ENCODE peak calls at places on chromosomes 6 and 20, in nine cellular contexts. A is naive B cell, J is mesendoderm, H is substantia nigra, D is HTR-8/SVneo, T is NCI-H1092 treated with DMSO at 0.1 percent for 48 hours, G is HCT116, W is HS-27A, Q is WTC11. R is an unnamed sample.

GRCh38 chr6:99819853-99820252 is 174.2 kb downstream of the MCHR2 start:
- DNase-seq in A (no peak), J (no peak), H (no peak), D (no peak), T (no peak), G (no peak), W (no peak), Q (no peak), R (no peak)

GRCh38 chr6:156013155-156013554 is 557.5 kb upstream of the NOX3 start:
- DNase-seq in A (peak; percentile 31), J (no peak), H (no peak), D (no peak), T (no peak), G (no peak), W (no peak), Q (no peak), R (no peak)

GRCh38 chr6:85920782-85921181 is 278.1 kb upstream of the SYNCRIP start:
- DNase-seq in A (no peak), J (peak; percentile 81), H (no peak), D (no peak), T (peak; percentile 29), G (no peak), W (no peak), Q (no peak), R (no peak)

GRCh38 chr6:137968901-137969300 is 101.8 kb downstream of the TNFAIP3 start:
- DNase-seq in A (no peak), J (peak; percentile 11), H (no peak), D (no peak), T (no peak), G (no peak), W (no peak), Q (no peak), R (no peak)

GRCh38 chr20:17620371-17621228 is 50.7 kb downstream of the DSTN start:
- DNase-seq in A (no peak), J (no peak), H (no peak), D (no peak), T (no peak), G (no peak), W (no peak), Q (peak; percentile 8), R (peak; percentile 6)

GRCh38 chr6:97456070-97456469 is 173.1 kb upstream of the MMS22L start:
- DNase-seq in A (no peak), J (peak; percentile 7), H (no peak), D (no peak), T (no peak), G (no peak), W (no peak), Q (peak; percentile 18), R (no peak)

GRCh38 chr6:7912736-7913517 is 2.3 kb upstream of the TXNDC5 start:
- DNase-seq in A (no peak), J (no peak), H (no peak), D (no peak), T (no peak), G (no peak), W (no peak), Q (no peak), R (no peak)

GRCh38 chr6:34043371-34043770 is 102.5 kb downstream of the GRM4 start:
- DNase-seq in A (no peak), J (no peak), H (no peak), D (no peak), T (no peak), G (no peak), W (no peak), Q (no peak), R (no peak)

GRCh38 chr20:36298795-36299339 is 7.3 kb upstream of the DLGAP4 start:
- DNase-seq in A (no peak), J (no peak), H (no peak), D (no peak), T (no peak), G (no peak), W (no peak), Q (no peak), R (no peak)

GRCh38 chr6:53033764-53034163 is 31.4 kb upstream of the FBXO9 start:
- DNase-seq in A (no peak), J (no peak), H (no peak), D (no peak), T (no peak), G (no peak), W (no peak), Q (no peak), R (no peak)

GRCh38 chr20:37296371-37296770 is 6.9 kb downstream of the MANBAL start:
- DNase-seq in A (no peak), J (no peak), H (no peak), D (no peak), T (no peak), G (no peak), W (no peak), Q (no peak), R (no peak)

GRCh38 chr6:8904754-8905153 is 469.4 kb upstream of the SLC35B3 start:
- DNase-seq in A (no peak), J (peak; percentile 58), H (no peak), D (no peak), T (no peak), G (no peak), W (no peak), Q (peak; percentile 42), R (no peak)

GRCh38 chr20:52031206-52031573 is 160.4 kb downstream of the ZFP64 start:
- DNase-seq in A (no peak), J (no peak), H (no peak), D (peak; percentile 59), T (no peak), G (no peak), W (no peak), Q (no peak), R (no peak)

GRCh38 chr20:38870733-38871559 is 55.3 kb upstream of the FAM83D start:
- DNase-seq in A (no peak), J (peak; percentile 56), H (no peak), D (no peak), T (no peak), G (peak; percentile 52), W (no peak), Q (no peak), R (no peak)

GRCh38 chr6:12578751-12579150 is 137.8 kb upstream of the PHACTR1 start:
- DNase-seq in A (no peak), J (no peak), H (no peak), D (no peak), T (no peak), G (no peak), W (no peak), Q (no peak), R (no peak)

GRCh38 chr6:17227403-17227802 is 53.8 kb upstream of the RBM24 start:
- DNase-seq in A (no peak), J (no peak), H (no peak), D (no peak), T (no peak), G (no peak), W (no peak), Q (no peak), R (no peak)

GRCh38 chr20:47055699-47056369 is 161.2 kb downstream of the EYA2 start:
- DNase-seq in A (no peak), J (no peak), H (no peak), D (no peak), T (no peak), G (no peak), W (no peak), Q (no peak), R (no peak)

GRCh38 chr6:2522521-2522920 is 228.2 kb downstream of the MYLK4 start:
- DNase-seq in A (no peak), J (no peak), H (no peak), D (peak; percentile 34), T (no peak), G (no peak), W (no peak), Q (no peak), R (no peak)

GRCh38 chr20:57880155-57880648 is 170.4 kb upstream of the PMEPA1 start:
- DNase-seq in A (no peak), J (no peak), H (no peak), D (no peak), T (no peak), G (no peak), W (no peak), Q (no peak), R (no peak)

GRCh38 chr6:157990321-157991066 is 8.8 kb downstream of the SYNJ2 start:
- DNase-seq in A (peak; percentile 40), J (no peak), H (no peak), D (no peak), T (no peak), G (no peak), W (no peak), Q (no peak), R (no peak)

GRCh38 chr6:49772296-49772695 is 14.8 kb downstream of the PGK2 start:
- DNase-seq in A (no peak), J (peak; percentile 62), H (no peak), D (no peak), T (no peak), G (no peak), W (no peak), Q (no peak), R (no peak)

GRCh38 chr6:101605426-101605825 is 211.9 kb downstream of the GRIK2 start:
- DNase-seq in A (no peak), J (no peak), H (no peak), D (no peak), T (no peak), G (no peak), W (no peak), Q (no peak), R (no peak)

GRCh38 chr6:38508894-38509293 is 130.8 kb downstream of the BTBD9 start:
- DNase-seq in A (no peak), J (peak; percentile 47), H (no peak), D (no peak), T (peak; percentile 31), G (no peak), W (no peak), Q (no peak), R (no peak)

GRCh38 chr20:2052741-2053140 is 48.9 kb upstream of the STK35 start:
- DNase-seq in A (no peak), J (peak; percentile 22), H (no peak), D (no peak), T (no peak), G (no peak), W (no peak), Q (no peak), R (no peak)

GRCh38 chr20:32731882-32732266 is 11.4 kb downstream of the COMMD7 start:
- DNase-seq in A (no peak), J (no peak), H (no peak), D (no peak), T (no peak), G (no peak), W (no peak), Q (no peak), R (no peak)

GRCh38 chr6:86937219-86938079 is at the start of gene HTR1E:
- DNase-seq in A (no peak), J (no peak), H (no peak), D (peak; percentile 26), T (no peak), G (peak; percentile 4), W (no peak), Q (no peak), R (no peak)

GRCh38 chr6:4637691-4638433 is 138.3 kb upstream of the CDYL start:
- DNase-seq in A (no peak), J (no peak), H (no peak), D (peak; percentile 25), T (no peak), G (peak; percentile 16), W (no peak), Q (no peak), R (no peak)

GRCh38 chr6:73515204-73516101 is 5.4 kb downstream of the EEF1A1 start:
- DNase-seq in A (peak; percentile 63), J (peak; percentile 85), H (no peak), D (peak; percentile 59), T (peak; percentile 3), G (no peak), W (no peak), Q (peak; percentile 23), R (peak; percentile 31)

GRCh38 chr6:64679411-64679810 is 1027.6 kb downstream of the EYS start:
- DNase-seq in A (no peak), J (no peak), H (no peak), D (no peak), T (no peak), G (no peak), W (no peak), Q (no peak), R (no peak)

GRCh38 chr6:9540534-9541126 is 874.2 kb downstream of the TFAP2A start:
- DNase-seq in A (no peak), J (peak; percentile 50), H (no peak), D (peak; percentile 48), T (peak; percentile 0), G (peak; percentile 47), W (no peak), Q (no peak), R (no peak)

GRCh38 chr20:55216525-55217242 is 741.3 kb downstream of the DOK5 start:
- DNase-seq in A (no peak), J (no peak), H (no peak), D (no peak), T (no peak), G (no peak), W (no peak), Q (no peak), R (no peak)

R was measured in gastrocnemius medialis.